ENCODE peak calls at places on chromosomes 16 and 17, in nine cellular contexts. One of them, this sample, is unnamed. For H3K27me3, the result is how much of the 10 kb centered on the place peaks cover.

GRCh38 chr17:42165751-42166150 is 11.0 kb upstream of the RAB5C start:
- DNase-seq in ovary: no peak
- DNase-seq in WERI-Rb-1: no peak
- DNase-seq in SK-N-SH: no peak
- DNase-seq in testis: no peak
- DNase-seq in heart right ventricle: no peak
- DNase-seq in Peyer's patch: no peak
- DNase-seq in fibroblast of lung: no peak
- DNase-seq in CD8-positive, alpha-beta T cell: no peak
- DNase-seq in this sample: no peak

GRCh38 chr16:72424776-72425175 is 252.8 kb upstream of the PMFBP1 start:
- DNase-seq in Peyer's patch: no peak
- DNase-seq in CD8-positive, alpha-beta T cell: no peak
- DNase-seq in WERI-Rb-1: no peak
- DNase-seq in fibroblast of lung: no peak
- DNase-seq in SK-N-SH: no peak
- DNase-seq in ovary: no peak
- DNase-seq in heart right ventricle: no peak
- DNase-seq in testis: no peak
- DNase-seq in this sample: no peak

GRCh38 chr16:68379472-68380347 is 68.6 kb downstream of the SMPD3 start:
- DNase-seq in WERI-Rb-1: peak
- DNase-seq in ovary: no peak
- DNase-seq in testis: no peak
- DNase-seq in heart right ventricle: no peak
- DNase-seq in Peyer's patch: no peak
- DNase-seq in CD8-positive, alpha-beta T cell: no peak
- DNase-seq in fibroblast of lung: no peak
- DNase-seq in SK-N-SH: no peak
- DNase-seq in this sample: no peak

GRCh38 chr16:84144301-84144858 is 597 bp downstream of the HSDL1 start:
- DNase-seq in fibroblast of lung: peak
- DNase-seq in WERI-Rb-1: peak
- DNase-seq in ovary: peak
- DNase-seq in testis: peak
- DNase-seq in heart right ventricle: peak
- DNase-seq in SK-N-SH: peak
- DNase-seq in Peyer's patch: peak
- DNase-seq in CD8-positive, alpha-beta T cell: peak
- DNase-seq in this sample: no peak

GRCh38 chr16:13956635-13957196 is 36.8 kb downstream of the ERCC4 start:
- DNase-seq in WERI-Rb-1: no peak
- DNase-seq in fibroblast of lung: no peak
- DNase-seq in ovary: no peak
- DNase-seq in CD8-positive, alpha-beta T cell: no peak
- DNase-seq in Peyer's patch: peak
- DNase-seq in SK-N-SH: no peak
- DNase-seq in testis: no peak
- DNase-seq in heart right ventricle: no peak
- DNase-seq in this sample: no peak

GRCh38 chr16:27404163-27404823 is 2.3 kb downstream of the IL21R start:
- DNase-seq in SK-N-SH: no peak
- DNase-seq in Peyer's patch: no peak
- DNase-seq in testis: no peak
- DNase-seq in CD8-positive, alpha-beta T cell: no peak
- DNase-seq in ovary: no peak
- DNase-seq in WERI-Rb-1: no peak
- DNase-seq in fibroblast of lung: no peak
- DNase-seq in heart right ventricle: no peak
- DNase-seq in this sample: no peak

GRCh38 chr17:81961087-81961514 is at the start of gene NOTUM:
- DNase-seq in testis: no peak
- DNase-seq in fibroblast of lung: peak
- DNase-seq in SK-N-SH: peak
- DNase-seq in Peyer's patch: no peak
- DNase-seq in heart right ventricle: no peak
- DNase-seq in CD8-positive, alpha-beta T cell: no peak
- DNase-seq in ovary: peak
- DNase-seq in WERI-Rb-1: peak
- DNase-seq in this sample: no peak

GRCh38 chr16:8959921-8960787 is 3.6 kb downstream of the USP7 start:
- DNase-seq in heart right ventricle: no peak
- DNase-seq in CD8-positive, alpha-beta T cell: peak
- DNase-seq in ovary: no peak
- DNase-seq in Peyer's patch: peak
- DNase-seq in SK-N-SH: peak
- DNase-seq in testis: peak
- DNase-seq in WERI-Rb-1: no peak
- DNase-seq in fibroblast of lung: peak
- DNase-seq in this sample: no peak

GRCh38 chr17:80201446-80201845 is 18.7 kb downstream of the SGSH start:
- DNase-seq in testis: no peak
- DNase-seq in CD8-positive, alpha-beta T cell: no peak
- DNase-seq in Peyer's patch: no peak
- DNase-seq in WERI-Rb-1: no peak
- DNase-seq in ovary: no peak
- DNase-seq in SK-N-SH: no peak
- DNase-seq in heart right ventricle: no peak
- DNase-seq in fibroblast of lung: no peak
- DNase-seq in this sample: no peak

GRCh38 chr17:55301521-55302406 is 37.0 kb downstream of the HLF start:
- DNase-seq in testis: peak
- DNase-seq in WERI-Rb-1: no peak
- DNase-seq in fibroblast of lung: no peak
- DNase-seq in CD8-positive, alpha-beta T cell: no peak
- DNase-seq in ovary: no peak
- DNase-seq in SK-N-SH: no peak
- DNase-seq in heart right ventricle: no peak
- DNase-seq in Peyer's patch: no peak
- DNase-seq in this sample: no peak

GRCh38 chr17:44689492-44690217 is at the start of gene CCDC43:
- DNase-seq in CD8-positive, alpha-beta T cell: peak
- DNase-seq in Peyer's patch: peak
- DNase-seq in WERI-Rb-1: peak
- DNase-seq in fibroblast of lung: peak
- DNase-seq in SK-N-SH: peak
- DNase-seq in testis: peak
- DNase-seq in heart right ventricle: peak
- DNase-seq in ovary: peak
- DNase-seq in this sample: peak

DNA sequence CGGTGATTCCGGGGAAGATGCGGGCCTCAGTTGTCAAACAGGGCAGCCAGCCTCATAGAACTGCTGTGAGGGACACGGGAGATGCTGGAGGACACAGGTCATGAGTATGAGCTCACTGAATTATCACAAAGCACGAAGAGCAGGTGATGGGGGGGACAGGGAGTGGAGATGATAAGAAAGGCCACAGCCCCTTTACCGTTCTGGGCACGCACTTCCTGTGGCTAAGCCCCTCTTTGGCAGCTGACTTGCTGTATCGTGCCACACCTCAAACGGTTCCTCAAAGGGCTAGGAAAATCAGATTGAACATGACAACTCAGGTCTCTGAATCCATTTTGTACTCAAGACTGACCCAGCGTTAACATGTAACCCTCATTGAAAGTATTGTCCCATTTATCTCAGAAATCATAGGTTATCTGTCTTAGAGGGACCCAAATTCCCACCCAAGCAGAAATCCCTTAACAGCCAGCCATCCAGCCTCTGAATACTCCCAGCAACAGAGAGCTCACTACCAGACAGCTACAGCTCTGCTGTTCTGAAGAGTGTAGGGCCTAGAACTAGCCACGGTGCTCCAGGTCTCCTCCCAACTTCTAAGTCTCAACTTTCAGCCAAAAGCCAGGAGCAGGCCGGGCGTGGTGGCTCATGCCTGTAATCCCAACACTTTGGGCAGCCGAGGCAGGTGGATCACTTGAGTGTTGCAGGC is 5.0 kb upstream of the SRL start:
- DNase-seq in heart right ventricle: no peak
- DNase-seq in SK-N-SH: no peak
- DNase-seq in ovary: no peak
- DNase-seq in Peyer's patch: no peak
- DNase-seq in WERI-Rb-1: no peak
- DNase-seq in fibroblast of lung: no peak
- DNase-seq in CD8-positive, alpha-beta T cell: no peak
- DNase-seq in testis: no peak
- DNase-seq in this sample: no peak
- H3K27me3 ChIP-seq in heart right ventricle: under half
- H3K27me3 ChIP-seq in SK-N-SH: under half
- H3K27me3 ChIP-seq in ovary: under half
- H3K27me3 ChIP-seq in Peyer's patch: under half
- H3K27me3 ChIP-seq in WERI-Rb-1: under half
- H3K27me3 ChIP-seq in fibroblast of lung: under half
- H3K27me3 ChIP-seq in CD8-positive, alpha-beta T cell: under half
- H3K27me3 ChIP-seq in testis: under half
- H3K27me3 ChIP-seq in this sample: under half

DNA sequence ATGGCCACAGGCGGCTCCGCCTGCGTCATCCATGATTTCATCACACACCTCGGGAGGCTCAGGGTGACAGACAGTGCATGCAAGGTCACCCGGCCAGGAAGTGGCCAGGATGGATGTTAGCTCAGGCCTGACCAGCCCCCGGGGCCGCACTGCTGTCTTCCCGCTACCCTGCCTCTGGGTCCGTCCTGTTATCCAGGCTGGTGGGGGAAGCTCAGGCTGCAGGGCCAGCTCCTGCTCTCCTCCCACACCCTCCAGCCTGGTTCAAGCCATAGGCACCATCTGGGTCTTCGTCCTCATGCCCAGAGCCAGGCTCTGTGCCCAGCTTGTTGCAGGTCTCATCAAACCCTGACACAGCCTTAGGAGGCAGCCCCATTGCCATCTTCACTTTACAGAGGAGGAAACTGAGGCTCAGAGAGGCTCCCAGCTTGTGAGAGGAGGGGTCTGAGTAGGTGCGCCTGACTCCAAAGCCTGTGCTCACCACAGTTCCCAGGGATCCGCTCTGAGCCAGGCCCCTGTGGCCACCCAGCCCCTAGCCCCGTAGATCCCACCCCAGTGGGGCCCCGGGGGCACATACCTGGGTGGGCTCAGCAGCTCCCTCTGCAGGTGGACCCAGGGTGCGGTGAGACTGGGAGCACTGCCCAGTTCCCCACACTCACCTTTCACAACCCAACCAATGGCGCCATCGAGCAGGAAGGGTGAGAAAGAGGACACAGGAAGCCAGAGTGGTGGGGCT is 414 bp upstream of the ADGRG3 start:
- DNase-seq in CD8-positive, alpha-beta T cell: no peak
- DNase-seq in testis: no peak
- DNase-seq in heart right ventricle: no peak
- DNase-seq in Peyer's patch: no peak
- DNase-seq in ovary: no peak
- DNase-seq in SK-N-SH: peak
- DNase-seq in WERI-Rb-1: no peak
- DNase-seq in fibroblast of lung: peak
- DNase-seq in this sample: no peak
- TF ChIP-seq CTCF in CD8-positive, alpha-beta T cell: no peak
- TF ChIP-seq CTCF in testis: no peak
- TF ChIP-seq CTCF in heart right ventricle: peak
- TF ChIP-seq CTCF in Peyer's patch: no peak
- TF ChIP-seq CTCF in ovary: no peak
- TF ChIP-seq CTCF in SK-N-SH: no peak
- TF ChIP-seq CTCF in WERI-Rb-1: peak
- TF ChIP-seq CTCF in fibroblast of lung: no peak
- TF ChIP-seq CTCF in this sample: peak

GRCh38 chr17:34892864-34893263 is 68.4 kb downstream of the CCT6B start:
- DNase-seq in CD8-positive, alpha-beta T cell: no peak
- DNase-seq in ovary: no peak
- DNase-seq in Peyer's patch: no peak
- DNase-seq in heart right ventricle: no peak
- DNase-seq in fibroblast of lung: no peak
- DNase-seq in SK-N-SH: peak
- DNase-seq in testis: peak
- DNase-seq in WERI-Rb-1: peak
- DNase-seq in this sample: no peak

GRCh38 chr17:34899892-34900291 is 61.4 kb downstream of the CCT6B start:
- DNase-seq in ovary: no peak
- DNase-seq in CD8-positive, alpha-beta T cell: no peak
- DNase-seq in heart right ventricle: no peak
- DNase-seq in SK-N-SH: no peak
- DNase-seq in testis: no peak
- DNase-seq in Peyer's patch: no peak
- DNase-seq in fibroblast of lung: no peak
- DNase-seq in WERI-Rb-1: peak
- DNase-seq in this sample: no peak

GRCh38 chr17:34895388-34895787 is 65.9 kb downstream of the CCT6B start:
- DNase-seq in fibroblast of lung: no peak
- DNase-seq in Peyer's patch: no peak
- DNase-seq in CD8-positive, alpha-beta T cell: no peak
- DNase-seq in SK-N-SH: no peak
- DNase-seq in testis: no peak
- DNase-seq in ovary: no peak
- DNase-seq in WERI-Rb-1: no peak
- DNase-seq in heart right ventricle: no peak
- DNase-seq in this sample: no peak

DNA sequence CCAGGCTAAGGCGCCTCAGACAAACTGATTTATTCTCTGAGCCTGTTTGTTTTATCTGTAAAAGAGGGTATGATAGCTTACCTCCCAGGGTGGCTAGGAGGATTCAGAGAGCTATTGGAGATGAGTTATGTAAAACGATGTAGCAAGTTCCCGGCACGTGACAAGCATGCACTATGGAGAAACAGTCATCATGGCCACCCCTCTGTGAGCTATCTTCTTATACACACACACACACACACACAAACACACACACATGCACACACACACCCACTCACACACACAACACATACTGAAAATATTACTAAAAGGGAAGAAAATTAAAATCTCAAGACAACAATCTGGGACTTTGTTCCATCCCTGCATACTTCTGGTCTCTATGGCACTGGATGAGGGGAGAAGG is 66.3 kb downstream of the CCT6B start:
- DNase-seq in Peyer's patch: no peak
- DNase-seq in fibroblast of lung: no peak
- DNase-seq in SK-N-SH: no peak
- DNase-seq in CD8-positive, alpha-beta T cell: no peak
- DNase-seq in ovary: no peak
- DNase-seq in WERI-Rb-1: no peak
- DNase-seq in heart right ventricle: no peak
- DNase-seq in testis: no peak
- DNase-seq in this sample: no peak
- H3K27me3 ChIP-seq in Peyer's patch: under half
- H3K27me3 ChIP-seq in fibroblast of lung: under half
- H3K27me3 ChIP-seq in SK-N-SH: under half
- H3K27me3 ChIP-seq in CD8-positive, alpha-beta T cell: under half
- H3K27me3 ChIP-seq in ovary: under half
- H3K27me3 ChIP-seq in WERI-Rb-1: under half
- H3K27me3 ChIP-seq in heart right ventricle: under half
- H3K27me3 ChIP-seq in testis: under half
- H3K27me3 ChIP-seq in this sample: under half

DNA sequence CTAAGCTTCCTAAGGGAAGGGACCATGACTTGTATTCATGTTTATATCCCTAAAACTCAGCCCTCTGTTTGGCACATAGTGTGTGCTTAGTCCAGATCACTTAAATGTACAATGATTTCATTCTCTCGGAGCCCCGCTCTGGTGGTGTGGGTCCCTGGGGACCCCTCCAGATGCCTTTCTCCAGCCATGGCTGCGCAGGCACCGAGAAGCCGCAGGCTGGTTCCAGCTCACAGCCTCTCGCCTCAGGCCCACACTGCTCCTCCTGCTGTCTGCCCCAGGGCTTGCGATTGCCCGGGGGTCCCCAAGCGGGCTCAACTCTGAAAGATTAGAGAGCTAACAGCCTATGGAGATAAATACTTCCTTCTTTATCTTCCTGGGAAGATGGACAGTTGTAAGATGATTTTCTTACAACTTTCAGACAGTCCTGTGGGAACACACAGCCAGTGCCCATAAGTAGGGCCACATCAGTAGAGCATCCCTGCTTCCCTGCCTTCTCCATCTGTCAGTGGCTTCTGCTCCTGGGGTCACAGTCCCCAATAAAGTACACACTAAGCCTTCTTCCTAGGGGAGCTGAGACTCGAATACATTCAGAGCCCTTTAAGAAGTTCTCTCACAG is 66.2 kb downstream of the CENPV start:
- DNase-seq in fibroblast of lung: no peak
- DNase-seq in CD8-positive, alpha-beta T cell: no peak
- DNase-seq in SK-N-SH: no peak
- DNase-seq in ovary: peak
- DNase-seq in heart right ventricle: peak
- DNase-seq in testis: no peak
- DNase-seq in Peyer's patch: peak
- DNase-seq in WERI-Rb-1: no peak
- DNase-seq in this sample: no peak
- TF ChIP-seq CTCF in fibroblast of lung: peak
- TF ChIP-seq CTCF in CD8-positive, alpha-beta T cell: no peak
- TF ChIP-seq CTCF in SK-N-SH: peak
- TF ChIP-seq CTCF in ovary: no peak
- TF ChIP-seq CTCF in heart right ventricle: no peak
- TF ChIP-seq CTCF in testis: no peak
- TF ChIP-seq CTCF in Peyer's patch: no peak
- TF ChIP-seq CTCF in WERI-Rb-1: peak
- TF ChIP-seq CTCF in this sample: no peak